ENCODE peak calls at places on chromosomes 11 and 22, in five cellular contexts. One of them, this sample, is unnamed.
A peak's percentile ranks its signal among the peaks of the same experiment; 100 is the strongest.

GRCh38 chr11:80082386-80082785 is 641.6 kb upstream of the TENM4 start:
- DNase-seq in GM03348: no peak
- DNase-seq in GM12865: no peak
- DNase-seq in HuH-7.5: no peak
- DNase-seq in Caco-2: no peak
- DNase-seq in this sample: no peak

GRCh38 chr11:69293819-69294505 is at the start of gene MYEOV:
- DNase-seq in GM03348: peak; percentile 68
- DNase-seq in GM12865: peak; percentile 71
- DNase-seq in HuH-7.5: peak; percentile 71
- DNase-seq in Caco-2: peak; percentile 63
- DNase-seq in this sample: peak; percentile 34

GRCh38 chr11:120448240-120448639 is 63.3 kb upstream of the GRIK4 start:
- DNase-seq in Caco-2: no peak
- DNase-seq in GM12865: no peak
- DNase-seq in HuH-7.5: no peak
- DNase-seq in GM03348: no peak
- DNase-seq in this sample: no peak

GRCh38 chr11:11078344-11078743 is 220.5 kb upstream of the ZBED5 start:
- DNase-seq in GM03348: peak; percentile 21
- DNase-seq in Caco-2: no peak
- DNase-seq in HuH-7.5: no peak
- DNase-seq in GM12865: no peak
- DNase-seq in this sample: no peak

GRCh38 chr22:28029962-28030361 is 110.9 kb upstream of the PITPNB start:
- DNase-seq in Caco-2: no peak
- DNase-seq in GM03348: no peak
- DNase-seq in HuH-7.5: no peak
- DNase-seq in GM12865: no peak
- DNase-seq in this sample: no peak

GRCh38 chr22:39408807-39409206 is 9.2 kb downstream of the TAB1 start:
- DNase-seq in Caco-2: no peak
- DNase-seq in GM03348: no peak
- DNase-seq in GM12865: no peak
- DNase-seq in HuH-7.5: no peak
- DNase-seq in this sample: no peak

GRCh38 chr22:42868751-42869251 is 11.7 kb upstream of the ARFGAP3 start:
- DNase-seq in GM03348: no peak
- DNase-seq in Caco-2: no peak
- DNase-seq in GM12865: no peak
- DNase-seq in HuH-7.5: no peak
- DNase-seq in this sample: no peak

GRCh38 chr22:19874307-19875060 is 19.8 kb upstream of the GNB1L start:
- DNase-seq in HuH-7.5: no peak
- DNase-seq in GM12865: no peak
- DNase-seq in GM03348: no peak
- DNase-seq in Caco-2: no peak
- DNase-seq in this sample: no peak

GRCh38 chr22:17786435-17787158 is 12.3 kb upstream of the BID start:
- DNase-seq in GM12865: no peak
- DNase-seq in HuH-7.5: no peak
- DNase-seq in Caco-2: peak; percentile 21
- DNase-seq in GM03348: no peak
- DNase-seq in this sample: peak; percentile 91

This sample was measured in HepG2.